ENCODE peak calls at places on chromosomes 4 and X, in ten cellular contexts. One of them, this sample, is unnamed.

GRCh38 chr4:62028758-62029157 is 828.6 kb downstream of the ADGRL3 start:
- DNase-seq in DMS 273 treated with DMSO at 0.1 percent for 48 hours: no peak
- DNase-seq in memory B cell: no peak
- DNase-seq in Panc1: no peak
- DNase-seq in fibroblast of lung: no peak
- DNase-seq in activated naive CD4-positive, alpha-beta T cell treated with anti-CD3 and anti-CD28 coated beads for 36 hours: no peak
- DNase-seq in activated CD4-positive, alpha-beta T cell treated with anti-CD3 and anti-CD28 coated beads, Interleukin-2, amount 10 ng/mL, durations not matched to agents 7 days and 5 days: no peak
- DNase-seq in ascending aorta: no peak
- DNase-seq in omental fat pad: no peak
- DNase-seq in breast epithelium: no peak
- DNase-seq in this sample: no peak

GRCh38 chr4:12852338-12853307 is 631.5 kb downstream of the RAB28 start:
- DNase-seq in Panc1: peak; percentile 46
- DNase-seq in fibroblast of lung: peak; percentile 55
- DNase-seq in activated CD4-positive, alpha-beta T cell treated with anti-CD3 and anti-CD28 coated beads, Interleukin-2, amount 10 ng/mL, durations not matched to agents 7 days and 5 days: no peak
- DNase-seq in ascending aorta: no peak
- DNase-seq in DMS 273 treated with DMSO at 0.1 percent for 48 hours: no peak
- DNase-seq in breast epithelium: no peak
- DNase-seq in omental fat pad: no peak
- DNase-seq in memory B cell: no peak
- DNase-seq in activated naive CD4-positive, alpha-beta T cell treated with anti-CD3 and anti-CD28 coated beads for 36 hours: no peak
- DNase-seq in this sample: no peak

GRCh38 chr4:89538886-89539285 is 231.3 kb upstream of the GPRIN3 start:
- DNase-seq in omental fat pad: no peak
- DNase-seq in DMS 273 treated with DMSO at 0.1 percent for 48 hours: no peak
- DNase-seq in activated naive CD4-positive, alpha-beta T cell treated with anti-CD3 and anti-CD28 coated beads for 36 hours: no peak
- DNase-seq in fibroblast of lung: no peak
- DNase-seq in activated CD4-positive, alpha-beta T cell treated with anti-CD3 and anti-CD28 coated beads, Interleukin-2, amount 10 ng/mL, durations not matched to agents 7 days and 5 days: no peak
- DNase-seq in memory B cell: no peak
- DNase-seq in Panc1: no peak
- DNase-seq in ascending aorta: no peak
- DNase-seq in breast epithelium: no peak
- DNase-seq in this sample: no peak

GRCh38 chrX:39725928-39726619 is 371.7 kb downstream of the BCOR start:
- DNase-seq in activated naive CD4-positive, alpha-beta T cell treated with anti-CD3 and anti-CD28 coated beads for 36 hours: no peak
- DNase-seq in memory B cell: no peak
- DNase-seq in omental fat pad: no peak
- DNase-seq in ascending aorta: no peak
- DNase-seq in activated CD4-positive, alpha-beta T cell treated with anti-CD3 and anti-CD28 coated beads, Interleukin-2, amount 10 ng/mL, durations not matched to agents 7 days and 5 days: no peak
- DNase-seq in DMS 273 treated with DMSO at 0.1 percent for 48 hours: no peak
- DNase-seq in fibroblast of lung: peak; percentile 89
- DNase-seq in Panc1: no peak
- DNase-seq in breast epithelium: peak; percentile 68
- DNase-seq in this sample: peak; percentile 38

GRCh38 chr4:189237340-189237739 is 703.3 kb upstream of the FRG1 start:
- DNase-seq in breast epithelium: no peak
- DNase-seq in ascending aorta: no peak
- DNase-seq in activated naive CD4-positive, alpha-beta T cell treated with anti-CD3 and anti-CD28 coated beads for 36 hours: no peak
- DNase-seq in fibroblast of lung: no peak
- DNase-seq in memory B cell: no peak
- DNase-seq in Panc1: no peak
- DNase-seq in activated CD4-positive, alpha-beta T cell treated with anti-CD3 and anti-CD28 coated beads, Interleukin-2, amount 10 ng/mL, durations not matched to agents 7 days and 5 days: no peak
- DNase-seq in DMS 273 treated with DMSO at 0.1 percent for 48 hours: no peak
- DNase-seq in omental fat pad: no peak
- DNase-seq in this sample: no peak

GRCh38 chr4:79498282-79498681 is 90.3 kb upstream of the GK2 start:
- DNase-seq in activated naive CD4-positive, alpha-beta T cell treated with anti-CD3 and anti-CD28 coated beads for 36 hours: no peak
- DNase-seq in breast epithelium: no peak
- DNase-seq in DMS 273 treated with DMSO at 0.1 percent for 48 hours: no peak
- DNase-seq in Panc1: no peak
- DNase-seq in activated CD4-positive, alpha-beta T cell treated with anti-CD3 and anti-CD28 coated beads, Interleukin-2, amount 10 ng/mL, durations not matched to agents 7 days and 5 days: no peak
- DNase-seq in ascending aorta: no peak
- DNase-seq in memory B cell: no peak
- DNase-seq in fibroblast of lung: no peak
- DNase-seq in omental fat pad: no peak
- DNase-seq in this sample: no peak

GRCh38 chr4:13244342-13244905 is 239.7 kb downstream of the RAB28 start:
- DNase-seq in omental fat pad: no peak
- DNase-seq in breast epithelium: no peak
- DNase-seq in activated CD4-positive, alpha-beta T cell treated with anti-CD3 and anti-CD28 coated beads, Interleukin-2, amount 10 ng/mL, durations not matched to agents 7 days and 5 days: no peak
- DNase-seq in DMS 273 treated with DMSO at 0.1 percent for 48 hours: no peak
- DNase-seq in Panc1: no peak
- DNase-seq in ascending aorta: no peak
- DNase-seq in fibroblast of lung: no peak
- DNase-seq in memory B cell: no peak
- DNase-seq in activated naive CD4-positive, alpha-beta T cell treated with anti-CD3 and anti-CD28 coated beads for 36 hours: no peak
- DNase-seq in this sample: no peak

GRCh38 chr4:37392540-37393255 is 148.2 kb downstream of the NWD2 start:
- DNase-seq in fibroblast of lung: peak; percentile 1
- DNase-seq in memory B cell: no peak
- DNase-seq in activated naive CD4-positive, alpha-beta T cell treated with anti-CD3 and anti-CD28 coated beads for 36 hours: no peak
- DNase-seq in DMS 273 treated with DMSO at 0.1 percent for 48 hours: no peak
- DNase-seq in ascending aorta: no peak
- DNase-seq in Panc1: no peak
- DNase-seq in activated CD4-positive, alpha-beta T cell treated with anti-CD3 and anti-CD28 coated beads, Interleukin-2, amount 10 ng/mL, durations not matched to agents 7 days and 5 days: no peak
- DNase-seq in breast epithelium: no peak
- DNase-seq in omental fat pad: no peak
- DNase-seq in this sample: peak; percentile 15

GRCh38 chr4:24850669-24851068 is 55.3 kb downstream of the SOD3 start:
- DNase-seq in Panc1: no peak
- DNase-seq in memory B cell: no peak
- DNase-seq in fibroblast of lung: peak; percentile 93
- DNase-seq in ascending aorta: no peak
- DNase-seq in breast epithelium: no peak
- DNase-seq in activated naive CD4-positive, alpha-beta T cell treated with anti-CD3 and anti-CD28 coated beads for 36 hours: no peak
- DNase-seq in DMS 273 treated with DMSO at 0.1 percent for 48 hours: no peak
- DNase-seq in activated CD4-positive, alpha-beta T cell treated with anti-CD3 and anti-CD28 coated beads, Interleukin-2, amount 10 ng/mL, durations not matched to agents 7 days and 5 days: no peak
- DNase-seq in omental fat pad: no peak
- DNase-seq in this sample: no peak

GRCh38 chr4:118774989-118775388 is 60.9 kb downstream of the SEC24D start:
- DNase-seq in Panc1: no peak
- DNase-seq in breast epithelium: no peak
- DNase-seq in DMS 273 treated with DMSO at 0.1 percent for 48 hours: peak; percentile 1
- DNase-seq in fibroblast of lung: peak; percentile 65
- DNase-seq in activated naive CD4-positive, alpha-beta T cell treated with anti-CD3 and anti-CD28 coated beads for 36 hours: no peak
- DNase-seq in memory B cell: no peak
- DNase-seq in ascending aorta: no peak
- DNase-seq in activated CD4-positive, alpha-beta T cell treated with anti-CD3 and anti-CD28 coated beads, Interleukin-2, amount 10 ng/mL, durations not matched to agents 7 days and 5 days: no peak
- DNase-seq in omental fat pad: no peak
- DNase-seq in this sample: no peak

This sample was measured in HL-60.